ENCODE peak calls at places on chromosome 1, in eight cellular contexts. H, P, Y, X, Z, T, L and D are unnamed samples.

GRCh38 chr1:202145325-202146140 is 996 bp upstream of the ARL8A start:
- DNase-seq in H (peak), P (no peak), Y (no peak), X (no peak), Z (no peak), T (peak), L (no peak), D (peak)

GRCh38 chr1:23196627-23197328 is 20.5 kb downstream of the HTR1D start:
- DNase-seq in H (no peak), P (no peak), Y (no peak), X (no peak), Z (peak), T (peak), L (no peak), D (no peak)

GRCh38 chr1:155529109-155529508 is 33.5 kb downstream of the ASH1L start:
- DNase-seq in H (no peak), P (no peak), Y (no peak), X (no peak), Z (no peak), T (no peak), L (no peak), D (no peak)

GRCh38 chr1:157407367-157407766 is 144.9 kb downstream of the FCRL5 start:
- DNase-seq in H (no peak), P (no peak), Y (no peak), X (no peak), Z (no peak), T (no peak), L (no peak), D (no peak)

GRCh38 chr1:208183977-208184901 is 59.9 kb downstream of the PLXNA2 start:
- DNase-seq in H (no peak), P (peak), Y (no peak), X (no peak), Z (peak), T (no peak), L (no peak), D (no peak)

GRCh38 chr1:3587133-3587733 is 24.1 kb downstream of the MEGF6 start:
- DNase-seq in H (no peak), P (no peak), Y (no peak), X (no peak), Z (peak), T (no peak), L (no peak), D (no peak)

GRCh38 chr1:43611950-43612349 is 38.0 kb upstream of the KDM4A start:
- DNase-seq in H (no peak), P (no peak), Y (no peak), X (no peak), Z (no peak), T (no peak), L (no peak), D (no peak)

GRCh38 chr1:178046856-178047255 is 47.0 kb upstream of the RASAL2 start:
- DNase-seq in H (no peak), P (no peak), Y (no peak), X (no peak), Z (no peak), T (no peak), L (no peak), D (no peak)

GRCh38 chr1:37096523-37096922 is 62.2 kb upstream of the GRIK3 start:
- DNase-seq in H (peak), P (peak), Y (peak), X (no peak), Z (no peak), T (peak), L (no peak), D (no peak)

GRCh38 chr1:236176337-236177336 is 34.3 kb downstream of the GPR137B start:
- DNase-seq in H (no peak), P (no peak), Y (no peak), X (no peak), Z (no peak), T (no peak), L (no peak), D (no peak)

GRCh38 chr1:193270996-193271395 is 84.6 kb upstream of the B3GALT2 start:
- DNase-seq in H (no peak), P (no peak), Y (no peak), X (no peak), Z (peak), T (no peak), L (no peak), D (peak)

GRCh38 chr1:16625497-16626408 is 12.4 kb upstream of the NBPF1 start:
- DNase-seq in H (no peak), P (peak), Y (no peak), X (no peak), Z (no peak), T (no peak), L (no peak), D (no peak)